ENCODE peak calls at places on chromosomes 2 and 18, in four cellular contexts. N, M, P and I are unnamed samples.

GRCh38 chr18:57447154-57447621 is 12.0 kb downstream of the ONECUT2 start:
- DNase-seq in P (no peak), M (no peak), N (no peak), I (no peak)

GRCh38 chr18:58867281-58867961 is 2.7 kb downstream of the ZNF532 start:
- DNase-seq in N (no peak), M (peak), P (no peak), I (no peak)

GRCh38 chr2:26696352-26696816 is 3.9 kb downstream of the KCNK3 start:
- DNase-seq in P (no peak), M (no peak), N (no peak), I (no peak)

GRCh38 chr2:218876562-218877219 is 4.0 kb upstream of the WNT10A start:
- DNase-seq in P (peak), N (peak), M (peak), I (peak)

GRCh38 chr2:191688934-191689695 is 11.2 kb downstream of the NABP1 start:
- DNase-seq in N (no peak), M (no peak), P (peak), I (no peak)

GRCh38 chr2:23614701-23615100 is 229.7 kb downstream of the KLHL29 start:
- DNase-seq in N (no peak), M (peak), P (no peak), I (no peak)

GRCh38 chr18:50277935-50278334 is 3.4 kb downstream of the MBD1 start:
- DNase-seq in M (no peak), N (no peak), P (no peak), I (no peak)

GRCh38 chr2:195498176-195498575 is 158.8 kb upstream of the SLC39A10 start:
- DNase-seq in P (no peak), M (no peak), N (no peak), I (peak)

GRCh38 chr18:37019157-37019571 is 190.2 kb downstream of the KIAA1328 start:
- DNase-seq in P (no peak), N (no peak), M (no peak), I (no peak)

GRCh38 chr18:70288171-70288850 is 534 bp upstream of the SOCS6 start:
- DNase-seq in N (peak), M (peak), P (peak), I (no peak)

GRCh38 chr18:68177807-68178702 is 536.9 kb downstream of the TMX3 start:
- DNase-seq in M (no peak), P (no peak), N (no peak), I (no peak)

GRCh38 chr18:67242001-67242400 is 274.5 kb downstream of the DSEL start:
- DNase-seq in P (no peak), M (no peak), N (no peak), I (no peak)

GRCh38 chr2:85095094-85095493 is 38.1 kb upstream of the TCF7L1 start:
- DNase-seq in P (no peak), N (no peak), M (no peak), I (no peak)

GRCh38 chr2:180539541-180539940 is 440.9 kb upstream of the UBE2E3 start:
- DNase-seq in M (no peak), P (no peak), N (no peak), I (no peak)

GRCh38 chr18:8514409-8514808 is 94.8 kb upstream of the RAB12 start:
- DNase-seq in P (no peak), M (peak), N (no peak), I (no peak)

GRCh38 chr2:188293601-188294482 is 2.2 kb downstream of the GULP1 start:
- DNase-seq in M (peak), N (peak), P (peak), I (no peak)

GRCh38 chr2:240210198-240210965 is 69.9 kb upstream of the OTOS start:
- DNase-seq in N (no peak), M (peak), P (no peak), I (no peak)

GRCh38 chr2:23135481-23136100 is 249.4 kb upstream of the KLHL29 start:
- DNase-seq in N (no peak), P (no peak), M (no peak), I (no peak)

GRCh38 chr2:63840785-63841253 is 877 bp upstream of the UGP2 start:
- DNase-seq in M (peak), N (peak), P (peak), I (peak)

DNA sequence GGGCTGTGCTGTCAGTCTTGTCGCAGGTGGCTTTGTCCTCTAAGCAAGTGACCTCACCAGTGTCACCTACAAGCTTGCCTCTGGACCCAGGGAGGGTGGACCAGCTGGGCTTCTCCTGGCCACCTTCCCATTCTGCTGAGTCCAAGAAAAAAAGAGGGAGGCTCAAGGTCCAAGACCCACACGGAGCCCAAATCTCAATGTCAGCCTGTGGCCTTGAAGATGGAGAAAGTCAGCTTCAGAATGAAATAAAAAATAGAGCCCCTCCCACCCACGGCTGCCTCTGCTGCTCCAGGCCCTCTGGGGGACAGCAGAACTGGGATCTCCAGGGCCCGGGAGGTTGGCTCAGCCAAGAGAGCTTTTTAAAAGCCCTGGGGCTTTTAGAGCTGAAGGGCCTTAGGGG is 145.9 kb downstream of the TNS1 start:
- DNase-seq in M (peak), P (no peak), N (no peak), I (no peak)
- H3K27ac ChIP-seq in M (peak), P (no peak), N (peak), I (no peak)

GRCh38 chr2:43609304-43609883 is 13.6 kb upstream of the THADA start:
- DNase-seq in P (peak), M (no peak), N (no peak), I (peak)

GRCh38 chr2:43605079-43605655 is 9.3 kb upstream of the THADA start:
- DNase-seq in M (no peak), N (no peak), P (no peak), I (no peak)

GRCh38 chr2:43605851-43606250 is 10.0 kb upstream of the THADA start:
- DNase-seq in P (no peak), N (no peak), M (no peak), I (no peak)

GRCh38 chr2:43610361-43610760 is 14.5 kb upstream of the THADA start:
- DNase-seq in P (no peak), M (no peak), N (no peak), I (no peak)

GRCh38 chr2:43604674-43605073 is 8.8 kb upstream of the THADA start:
- DNase-seq in N (no peak), M (no peak), P (no peak), I (no peak)
- H3K27ac ChIP-seq in N (no peak), M (no peak), P (no peak), I (no peak)

DNA sequence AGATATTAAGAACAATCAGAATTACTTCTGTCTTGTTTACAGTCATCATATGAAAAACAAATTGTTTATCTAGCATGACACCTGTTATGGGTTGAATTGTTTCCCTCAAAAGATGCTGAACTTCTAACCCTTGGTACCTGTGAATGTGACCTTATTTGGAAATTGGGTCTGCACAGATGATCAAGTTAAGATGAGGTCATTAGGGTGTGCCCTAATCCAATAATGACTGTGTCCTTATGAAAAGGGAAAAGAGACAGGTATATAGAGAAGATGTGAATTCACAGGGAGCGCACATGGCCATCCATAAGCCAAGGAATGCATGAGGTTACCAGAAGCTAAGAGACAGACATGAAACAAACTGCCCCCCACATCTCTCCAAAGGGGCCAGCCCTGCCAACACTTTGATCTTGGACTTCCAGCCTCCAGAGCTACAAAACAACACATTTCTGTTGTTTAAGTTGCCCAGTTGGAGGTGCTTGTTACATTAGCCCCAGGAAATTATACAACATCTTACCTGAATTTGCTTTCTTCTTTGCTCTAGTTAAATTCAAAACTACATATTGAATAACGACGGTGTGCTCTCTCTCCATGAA is 2.3 kb upstream of the HPCAL1 start:
- DNase-seq in P (no peak), M (no peak), N (no peak), I (no peak)
- H3K27ac ChIP-seq in P (no peak), M (no peak), N (no peak), I (no peak)

GRCh38 chr2:197240713-197241050 is 69.9 kb downstream of the ANKRD44 start:
- DNase-seq in P (no peak), N (no peak), M (no peak), I (no peak)
- H3K27ac ChIP-seq in P (no peak), N (no peak), M (peak), I (peak)

GRCh38 chr2:39503277-39503676 is 66.2 kb upstream of the MAP4K3 start:
- DNase-seq in M (no peak), P (no peak), N (no peak), I (no peak)

GRCh38 chr2:39501412-39501811 is 64.3 kb upstream of the MAP4K3 start:
- DNase-seq in N (no peak), M (no peak), P (no peak), I (no peak)

GRCh38 chr2:39506215-39506614 is 69.1 kb upstream of the MAP4K3 start:
- DNase-seq in N (no peak), P (no peak), M (no peak), I (no peak)

GRCh38 chr2:39508243-39508642 is 71.2 kb upstream of the MAP4K3 start:
- DNase-seq in P (no peak), N (no peak), M (no peak), I (no peak)

GRCh38 chr2:39504790-39505335 is 67.8 kb upstream of the MAP4K3 start:
- DNase-seq in M (no peak), N (no peak), P (peak), I (no peak)
- H3K27ac ChIP-seq in M (peak), N (peak), P (peak), I (no peak)